ENCODE peak calls at places on chromosome 11, in four cellular contexts. F is A549, C is WTC11, J is K562. D is an unnamed sample.
A peak's percentile ranks its signal among the peaks of the same experiment; 100 is the strongest.

GRCh38 chr11:6476571-6476970 is 2.8 kb upstream of the TRIM3 start:
- DNase-seq in F (no peak), J (peak; percentile 47), C (no peak), D (no peak)

GRCh38 chr11:35617687-35618496 is at the start of gene FJX1:
- DNase-seq in C (peak; percentile 76), J (peak; percentile 79), F (peak; percentile 81), D (peak; percentile 17)

GRCh38 chr11:790721-791564 is 1.1 kb upstream of the CEND1 start:
- DNase-seq in J (no peak), F (no peak), C (peak; percentile 73), D (no peak)

GRCh38 chr11:72634016-72634415 is 40.2 kb downstream of the PDE2A start:
- DNase-seq in F (no peak), J (no peak), C (no peak), D (no peak)

GRCh38 chr11:36265793-36266628 is 23.2 kb downstream of the COMMD9 start:
- DNase-seq in F (peak; percentile 62), C (peak; percentile 80), J (peak; percentile 77), D (peak; percentile 16)

GRCh38 chr11:128022761-128023160 is 564.6 kb downstream of the ETS1 start:
- DNase-seq in F (no peak), J (no peak), C (no peak), D (no peak)

GRCh38 chr11:105673089-105673488 is 63.2 kb downstream of the GRIA4 start:
- DNase-seq in C (peak; percentile 68), F (no peak), J (peak; percentile 7), D (peak; percentile 12)

GRCh38 chr11:43278302-43278956 is 33.4 kb upstream of the API5 start:
- DNase-seq in C (peak; percentile 23), J (no peak), F (peak; percentile 27), D (peak; percentile 54)

GRCh38 chr11:68942751-68943271 is 38.0 kb downstream of the MRGPRD start:
- DNase-seq in F (no peak), C (no peak), J (no peak), D (no peak)

GRCh38 chr11:13118194-13118593 is 109.1 kb downstream of the RASSF10 start:
- DNase-seq in F (peak; percentile 46), J (no peak), C (no peak), D (peak; percentile 16)

DNA sequence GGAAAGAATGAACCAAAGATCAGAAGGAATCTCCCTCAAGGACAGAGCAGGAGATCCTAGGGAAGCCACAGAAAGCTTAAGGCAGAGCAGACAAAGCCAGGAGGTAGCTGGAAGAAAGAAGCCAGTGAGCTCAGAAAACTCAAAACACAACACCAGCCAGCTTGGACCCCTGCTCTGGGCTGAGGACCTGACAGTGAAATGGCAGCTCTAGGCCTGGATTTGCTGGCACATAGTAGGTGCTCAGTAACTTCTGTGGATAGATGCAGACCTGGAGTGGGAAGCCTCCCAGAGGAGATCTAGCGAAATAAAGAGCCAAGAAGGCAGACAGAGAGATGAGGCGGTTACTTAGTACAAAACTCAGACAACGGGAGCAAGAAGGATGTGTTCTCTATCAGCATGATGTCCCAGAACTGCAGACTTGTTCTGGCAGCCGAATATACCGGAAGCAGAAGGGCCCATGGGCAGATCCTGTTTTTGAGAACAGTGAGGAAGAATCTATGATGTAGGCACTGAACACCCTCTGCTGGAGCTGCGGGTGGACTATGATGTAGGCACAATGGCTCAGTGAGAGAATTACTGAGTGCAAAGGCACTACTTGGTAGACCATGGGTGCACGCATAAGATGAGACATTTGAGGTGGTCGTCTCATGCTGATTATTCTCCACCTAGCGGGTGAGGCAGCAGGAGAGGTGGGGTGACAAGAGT is 4.8 kb downstream of the ROBO4 start:
- DNase-seq in C (no peak), F (no peak), J (no peak), D (no peak)
- TF ChIP-seq HMGXB4 in C (no peak), F (no peak), J (no peak), D (no peak)

GRCh38 chr11:118485273-118485672 is 42.0 kb upstream of the TTC36 start:
- DNase-seq in J (peak; percentile 48), C (no peak), F (peak; percentile 21), D (no peak)
- TF ChIP-seq HMGXB4 in J (no peak), C (no peak), F (no peak), D (no peak)

DNA sequence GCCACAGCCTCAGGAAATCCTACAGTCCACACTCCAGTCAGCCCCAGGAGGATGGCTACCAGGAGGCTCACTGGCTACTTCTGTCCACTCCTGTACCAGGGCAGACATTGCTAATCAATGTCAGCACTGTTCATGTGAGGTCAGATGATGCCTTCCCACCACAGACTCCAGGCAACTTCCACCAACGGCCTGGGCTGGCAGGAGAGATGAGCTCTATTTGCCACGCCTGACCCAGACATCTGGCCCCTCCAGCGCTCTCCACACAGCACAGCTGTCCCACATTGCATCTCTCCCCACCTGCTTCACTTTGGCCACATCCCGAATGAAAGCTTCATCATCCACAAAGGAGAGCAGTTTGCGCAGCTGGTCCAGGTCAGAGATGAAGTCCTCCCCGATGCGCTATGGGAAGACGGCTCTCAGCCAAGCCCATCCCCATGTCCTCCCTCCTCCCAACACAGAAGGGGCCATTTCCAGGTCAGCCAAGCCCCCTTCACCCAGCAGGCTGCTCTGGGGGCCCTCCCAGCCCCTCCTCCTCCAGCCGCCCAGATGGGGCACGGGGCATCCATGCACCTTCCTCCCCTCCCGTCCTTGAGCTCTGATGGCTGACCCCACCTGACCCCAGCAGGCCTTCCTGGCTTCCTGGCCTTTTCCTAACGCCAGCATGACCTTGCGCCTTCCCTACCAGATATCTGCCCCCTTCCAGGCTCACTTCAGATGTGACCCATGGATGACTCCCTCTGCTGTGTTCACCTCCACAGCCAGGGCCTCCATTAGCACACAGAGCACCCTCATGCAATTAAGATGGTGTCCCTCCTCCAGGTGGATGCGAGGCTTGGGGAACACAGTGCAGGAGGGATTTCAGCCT is 7.4 kb downstream of the PYGM start:
- DNase-seq in J (no peak), F (no peak), C (no peak), D (no peak)
- TF ChIP-seq HMGXB4 in J (no peak), F (no peak), C (no peak), D (no peak)

DNA sequence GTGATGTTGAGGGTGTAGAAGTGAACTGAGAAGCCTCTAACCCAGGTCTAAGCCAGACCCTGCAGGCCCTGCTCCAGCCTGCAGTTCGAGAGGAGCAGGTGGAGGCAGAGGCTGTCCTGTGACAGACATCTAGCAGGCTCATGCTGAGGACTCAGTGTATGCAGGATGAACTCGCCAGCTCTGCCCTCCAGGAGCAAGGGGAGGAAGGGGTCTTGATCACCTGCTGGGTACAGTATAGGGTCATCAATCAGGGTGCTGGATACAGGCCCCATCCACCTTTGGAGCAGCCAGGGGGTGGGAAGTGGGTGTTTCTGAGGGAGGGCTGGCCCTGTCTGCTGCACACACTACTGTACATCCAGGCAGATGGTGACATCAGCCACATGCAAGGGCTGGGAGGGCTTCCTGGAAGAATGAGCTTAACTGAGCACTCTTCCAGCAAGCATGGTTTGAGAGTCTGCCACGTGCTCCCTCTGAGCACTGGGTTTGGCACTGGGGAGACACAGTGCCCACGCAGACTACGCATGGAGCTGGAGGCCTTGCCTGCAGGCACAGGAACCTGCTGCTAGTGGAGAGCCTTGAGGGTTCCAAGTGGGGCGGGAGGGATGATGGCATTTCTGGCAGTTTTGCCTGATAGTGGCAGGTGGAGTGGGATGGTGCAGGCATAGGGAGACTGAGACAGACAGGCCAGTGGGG is 9.2 kb downstream of the MAPK8IP1 start:
- DNase-seq in C (no peak), F (no peak), J (no peak), D (no peak)
- TF ChIP-seq HMGXB4 in C (no peak), F (no peak), J (no peak), D (no peak)

GRCh38 chr11:40879911-40880310 is 579.5 kb downstream of the LRRC4C start:
- DNase-seq in J (no peak), C (no peak), F (no peak), D (no peak)
- TF ChIP-seq HMGXB4 in J (no peak), C (no peak), F (no peak), D (no peak)

D was measured in HepG2.